ENCODE peak calls at places on chromosomes 12 and 14, in nine cellular contexts. N, D, J, Q, F, S, W, Z and C are unnamed samples.

GRCh38 chr14:39218171-39218769 is 15.4 kb upstream of the MIA2 start:
- DNase-seq in S (no peak), Q (no peak), Z (peak; percentile 6), D (no peak), F (no peak), J (no peak), W (no peak), N (no peak), C (no peak)

GRCh38 chr12:89252284-89252683 is 100.0 kb downstream of the DUSP6 start:
- DNase-seq in F (no peak), W (no peak), J (no peak), N (no peak), Z (no peak), Q (no peak), D (no peak), S (no peak), C (peak; percentile 22)

GRCh38 chr14:81110186-81110585 is 110.6 kb downstream of the GTF2A1 start:
- DNase-seq in Q (no peak), N (no peak), J (no peak), F (no peak), Z (no peak), W (no peak), D (no peak), S (no peak), C (no peak)

GRCh38 chr12:12356467-12356885 is 402 bp upstream of the BORCS5 start:
- DNase-seq in J (no peak), Z (no peak), Q (no peak), F (no peak), W (no peak), S (no peak), N (no peak), D (no peak), C (no peak)

GRCh38 chr14:31070431-31070830 is 44.3 kb upstream of the STRN3 start:
- DNase-seq in Z (peak; percentile 91), J (no peak), S (no peak), W (no peak), N (no peak), F (no peak), Q (peak; percentile 6), D (no peak), C (peak; percentile 85)

GRCh38 chr14:100577321-100577985 is 9.8 kb downstream of the BEGAIN start:
- DNase-seq in W (no peak), J (no peak), N (no peak), D (no peak), F (no peak), Z (no peak), Q (no peak), S (no peak), C (no peak)

GRCh38 chr14:51157012-51157411 is 62.1 kb upstream of the TRIM9 start:
- DNase-seq in W (no peak), F (no peak), N (no peak), Q (no peak), J (no peak), Z (peak; percentile 8), D (no peak), S (no peak), C (no peak)

GRCh38 chr12:124625867-124626675 is 58.7 kb upstream of the NCOR2 start:
- DNase-seq in S (no peak), F (no peak), D (no peak), N (peak; percentile 72), W (no peak), Q (peak; percentile 86), Z (peak; percentile 82), J (no peak), C (peak; percentile 69)

GRCh38 chr12:87848248-87848868 is 180.8 kb downstream of the C12orf50 start:
- DNase-seq in S (no peak), F (peak; percentile 63), N (no peak), Q (no peak), Z (peak; percentile 88), D (peak; percentile 1), J (no peak), W (no peak), C (peak; percentile 67)

GRCh38 chr14:100982764-100983163 is 79.2 kb upstream of the RTL1 start:
- DNase-seq in N (no peak), D (no peak), Q (no peak), F (no peak), W (no peak), S (no peak), Z (no peak), J (no peak), C (no peak)

GRCh38 chr12:127170271-127171180 is 1096.4 kb upstream of the TMEM132C start:
- DNase-seq in N (no peak), J (no peak), F (no peak), S (no peak), D (no peak), Z (peak; percentile 44), Q (no peak), W (no peak), C (no peak)

GRCh38 chr12:7395950-7396349 is 48.0 kb downstream of the CD163L1 start:
- DNase-seq in J (no peak), Z (no peak), F (no peak), W (no peak), N (no peak), Q (no peak), S (no peak), D (no peak), C (peak; percentile 18)

GRCh38 chr12:96343347-96343954 is 56.8 kb downstream of the CDK17 start:
- DNase-seq in Q (no peak), W (no peak), D (no peak), J (no peak), F (no peak), N (no peak), S (no peak), Z (no peak), C (no peak)

GRCh38 chr14:75418779-75419768 is 8.7 kb upstream of the JDP2 start:
- DNase-seq in F (peak; percentile 28), D (peak; percentile 15), J (peak; percentile 28), Z (no peak), N (no peak), Q (no peak), S (peak; percentile 37), W (no peak), C (no peak)

GRCh38 chr12:95459310-95459709 is 14.6 kb upstream of the METAP2 start:
- DNase-seq in D (no peak), N (no peak), S (no peak), Q (no peak), W (no peak), F (no peak), Z (no peak), J (no peak), C (no peak)

GRCh38 chr14:99841436-99842071 is 48.3 kb downstream of the EML1 start:
- DNase-seq in F (no peak), Z (no peak), Q (no peak), D (no peak), J (no peak), S (no peak), W (no peak), N (no peak), C (no peak)

GRCh38 chr12:2355604-2356003 is 302.8 kb downstream of the CACNA1C start:
- DNase-seq in Z (no peak), Q (no peak), W (no peak), F (no peak), N (no peak), D (no peak), J (no peak), S (no peak), C (no peak)

GRCh38 chr12:132392389-132393244 is 63.2 kb upstream of the GALNT9 start:
- DNase-seq in F (no peak), J (no peak), N (no peak), Z (no peak), W (no peak), D (no peak), Q (no peak), S (no peak), C (no peak)

GRCh38 chr12:32918890-32919791 is 22.6 kb upstream of the PKP2 start:
- DNase-seq in Z (peak; percentile 17), S (no peak), Q (no peak), W (no peak), N (no peak), J (no peak), D (peak; percentile 51), F (peak; percentile 21), C (peak; percentile 80)

GRCh38 chr12:120554658-120555057 is 20.5 kb downstream of the RNF10 start:
- DNase-seq in Q (no peak), J (no peak), N (no peak), Z (no peak), W (no peak), D (no peak), F (no peak), S (no peak), C (no peak)

GRCh38 chr12:64796205-64796845 is 28.1 kb upstream of the TBC1D30 start:
- DNase-seq in Q (peak; percentile 75), Z (peak; percentile 97), D (peak; percentile 65), F (peak; percentile 31), N (peak; percentile 20), S (no peak), W (peak; percentile 39), J (peak; percentile 41), C (peak; percentile 90)

GRCh38 chr12:93614917-93615596 is 42.6 kb downstream of the SOCS2 start:
- DNase-seq in Q (no peak), Z (no peak), D (no peak), W (no peak), F (no peak), S (no peak), N (no peak), J (no peak), C (peak; percentile 88)

GRCh38 chr12:13124661-13125505 is 21.4 kb upstream of the GSG1 start:
- DNase-seq in J (no peak), S (no peak), N (no peak), Q (no peak), F (no peak), D (no peak), Z (peak; percentile 56), W (no peak), C (peak; percentile 66)

GRCh38 chr12:46264057-46264456 is 4.8 kb downstream of the SLC38A1 start:
- DNase-seq in S (no peak), Q (no peak), W (no peak), D (no peak), F (no peak), Z (peak; percentile 54), N (no peak), J (no peak), C (no peak)